ENCODE peak calls at places on chromosomes 4 and X, in four cellular contexts. One of them, this sample, is unnamed.

GRCh38 chrX:101803451-101803850 is 128.4 kb downstream of the ZMAT1 start:
- DNase-seq in stomach: no peak
- DNase-seq in fibroblast of the aortic adventitia: peak; percentile 21
- DNase-seq in HFF-Myc: no peak
- DNase-seq in this sample: peak; percentile 2

GRCh38 chrX:12779534-12779933 is 11.7 kb upstream of the PRPS2 start:
- DNase-seq in fibroblast of the aortic adventitia: peak; percentile 11
- DNase-seq in HFF-Myc: no peak
- DNase-seq in stomach: no peak
- DNase-seq in this sample: no peak

GRCh38 chr4:100895572-100896197 is 377.9 kb upstream of the EMCN start:
- DNase-seq in fibroblast of the aortic adventitia: peak; percentile 23
- DNase-seq in stomach: no peak
- DNase-seq in HFF-Myc: no peak
- DNase-seq in this sample: peak; percentile 43

GRCh38 chrX:135625995-135626394 is 87.4 kb upstream of the CT45A1 start:
- DNase-seq in stomach: no peak
- DNase-seq in fibroblast of the aortic adventitia: peak; percentile 1
- DNase-seq in HFF-Myc: no peak
- DNase-seq in this sample: peak; percentile 6

GRCh38 chrX:63058204-63058603 is 292.9 kb downstream of the SPIN4 start:
- DNase-seq in fibroblast of the aortic adventitia: no peak
- DNase-seq in HFF-Myc: no peak
- DNase-seq in stomach: no peak
- DNase-seq in this sample: no peak

GRCh38 chr4:145375416-145375815 is 106.2 kb upstream of the SMAD1 start:
- DNase-seq in HFF-Myc: no peak
- DNase-seq in fibroblast of the aortic adventitia: no peak
- DNase-seq in stomach: no peak
- DNase-seq in this sample: no peak

GRCh38 chrX:135112096-135112729 is 8.1 kb downstream of the ETDB start:
- DNase-seq in HFF-Myc: no peak
- DNase-seq in stomach: no peak
- DNase-seq in fibroblast of the aortic adventitia: peak; percentile 46
- DNase-seq in this sample: peak; percentile 31

GRCh38 chr4:79823148-79823763 is 249.8 kb downstream of the ANTXR2 start:
- DNase-seq in HFF-Myc: no peak
- DNase-seq in fibroblast of the aortic adventitia: peak; percentile 62
- DNase-seq in stomach: no peak
- DNase-seq in this sample: peak; percentile 27

GRCh38 chrX:34546366-34546765 is 110.7 kb downstream of the TMEM47 start:
- DNase-seq in stomach: no peak
- DNase-seq in fibroblast of the aortic adventitia: no peak
- DNase-seq in HFF-Myc: no peak
- DNase-seq in this sample: no peak

GRCh38 chrX:56763556-56764152 is 34.6 kb downstream of the NBDY start:
- DNase-seq in fibroblast of the aortic adventitia: peak; percentile 90
- DNase-seq in stomach: peak; percentile 82
- DNase-seq in HFF-Myc: no peak
- DNase-seq in this sample: peak; percentile 60

GRCh38 chr4:114264877-114265291 is 285.4 kb upstream of the ARSJ start:
- DNase-seq in stomach: no peak
- DNase-seq in fibroblast of the aortic adventitia: peak; percentile 59
- DNase-seq in HFF-Myc: no peak
- DNase-seq in this sample: no peak

GRCh38 chr4:76762136-76763130 is 135.5 kb downstream of the SOWAHB start:
- DNase-seq in stomach: no peak
- DNase-seq in HFF-Myc: no peak
- DNase-seq in fibroblast of the aortic adventitia: peak; percentile 16
- DNase-seq in this sample: no peak

GRCh38 chr4:10160280-10160856 is 43.8 kb upstream of the WDR1 start:
- DNase-seq in stomach: no peak
- DNase-seq in HFF-Myc: no peak
- DNase-seq in fibroblast of the aortic adventitia: peak; percentile 72
- DNase-seq in this sample: peak; percentile 32

DNA sequence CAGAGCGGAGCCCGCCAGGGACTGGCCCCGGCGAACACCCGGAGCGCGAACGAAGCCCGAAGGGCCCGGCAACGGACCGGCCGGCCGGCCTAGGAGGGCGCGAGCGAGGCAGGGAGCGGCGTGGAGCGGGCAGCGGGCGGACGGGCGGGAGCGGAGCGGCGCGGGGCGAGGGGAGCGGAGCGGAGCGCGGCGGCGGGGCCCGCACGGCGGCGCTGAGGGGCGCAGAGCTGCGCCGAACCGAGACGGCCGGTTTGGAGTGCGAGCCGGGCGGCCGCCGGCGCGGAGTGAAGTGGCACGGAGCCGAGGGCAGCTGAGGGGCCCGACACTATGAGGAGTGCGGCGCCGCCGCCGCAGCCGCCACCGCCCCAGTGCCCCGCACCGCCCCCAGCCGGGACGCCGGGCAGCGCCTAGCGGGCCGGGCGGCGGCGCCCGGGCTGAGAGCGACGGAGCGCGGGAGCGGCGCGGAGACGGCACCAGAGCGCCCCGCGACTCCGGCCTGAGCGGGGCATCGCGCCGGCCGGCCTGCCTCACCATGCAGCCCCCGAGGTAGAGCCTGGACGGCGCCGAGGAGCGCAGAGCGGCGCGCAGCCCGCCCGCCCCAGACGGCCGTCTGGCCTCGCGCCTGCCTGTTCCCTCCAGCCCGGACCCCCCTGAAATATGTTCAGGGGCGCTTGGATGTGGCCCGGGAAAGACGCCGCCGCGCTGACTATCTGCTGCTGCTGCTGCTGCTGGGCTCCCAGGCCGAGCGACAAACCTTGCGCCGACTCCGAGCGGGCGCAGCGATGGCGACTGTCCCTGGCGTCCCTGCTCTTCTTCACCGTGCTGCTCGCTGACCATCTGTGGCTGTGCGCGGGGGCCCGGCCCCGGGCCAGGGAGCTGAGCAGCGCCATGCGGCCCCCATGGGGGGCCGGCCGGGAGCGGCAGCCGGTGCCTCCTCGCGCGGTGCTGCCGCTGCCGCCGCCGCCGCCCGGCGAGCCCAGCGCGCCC is 793 bp downstream of the NALF2 start:
- DNase-seq in fibroblast of the aortic adventitia: no peak
- DNase-seq in stomach: no peak
- DNase-seq in HFF-Myc: no peak
- DNase-seq in this sample: no peak
- H3K4me3 ChIP-seq in fibroblast of the aortic adventitia: no peak overlapping the region
- H3K4me3 ChIP-seq in stomach: peak overlapping the region; percentile 61
- H3K4me3 ChIP-seq in HFF-Myc: no peak overlapping the region
- H3K4me3 ChIP-seq in this sample: no peak overlapping the region

GRCh38 chrX:41973208-41973607 is 49.9 kb upstream of the CASK start:
- DNase-seq in stomach: no peak
- DNase-seq in HFF-Myc: no peak
- DNase-seq in fibroblast of the aortic adventitia: no peak
- DNase-seq in this sample: no peak

GRCh38 chrX:41971346-41971745 is 48.0 kb upstream of the CASK start:
- DNase-seq in stomach: no peak
- DNase-seq in fibroblast of the aortic adventitia: no peak
- DNase-seq in HFF-Myc: no peak
- DNase-seq in this sample: no peak

DNA sequence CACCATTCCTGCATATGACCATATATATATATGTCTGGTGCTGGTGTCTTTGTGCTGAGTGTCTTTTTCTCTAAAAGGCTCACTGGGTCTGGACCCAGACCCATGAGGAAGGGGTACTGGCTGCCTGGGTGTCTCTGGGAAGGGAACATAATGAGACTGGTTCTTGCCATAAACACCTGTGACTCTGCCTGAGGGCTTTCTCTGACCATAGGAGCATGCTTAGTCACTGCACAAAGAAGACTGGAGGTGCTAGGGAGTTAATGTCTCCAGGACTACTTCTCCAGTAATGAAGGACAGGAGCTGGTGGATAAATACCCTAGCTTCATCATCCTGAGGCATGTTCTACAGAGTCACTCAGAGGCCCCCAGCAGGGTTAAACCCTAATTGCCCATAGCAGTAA is 47.1 kb upstream of the CASK start:
- DNase-seq in fibroblast of the aortic adventitia: no peak
- DNase-seq in stomach: no peak
- DNase-seq in HFF-Myc: no peak
- DNase-seq in this sample: no peak
- TF ChIP-seq CTCF in fibroblast of the aortic adventitia: no peak
- TF ChIP-seq CTCF in stomach: no peak
- TF ChIP-seq CTCF in HFF-Myc: no peak
- TF ChIP-seq CTCF in this sample: no peak

GRCh38 chr4:109691411-109691920 is 11.8 kb downstream of the CASP6 start:
- DNase-seq in stomach: no peak
- DNase-seq in HFF-Myc: no peak
- DNase-seq in fibroblast of the aortic adventitia: no peak
- DNase-seq in this sample: no peak
- H3K4me3 ChIP-seq in stomach: no peak overlapping the region
- H3K4me3 ChIP-seq in HFF-Myc: no peak overlapping the region
- H3K4me3 ChIP-seq in fibroblast of the aortic adventitia: no peak overlapping the region
- H3K4me3 ChIP-seq in this sample: no peak overlapping the region

DNA sequence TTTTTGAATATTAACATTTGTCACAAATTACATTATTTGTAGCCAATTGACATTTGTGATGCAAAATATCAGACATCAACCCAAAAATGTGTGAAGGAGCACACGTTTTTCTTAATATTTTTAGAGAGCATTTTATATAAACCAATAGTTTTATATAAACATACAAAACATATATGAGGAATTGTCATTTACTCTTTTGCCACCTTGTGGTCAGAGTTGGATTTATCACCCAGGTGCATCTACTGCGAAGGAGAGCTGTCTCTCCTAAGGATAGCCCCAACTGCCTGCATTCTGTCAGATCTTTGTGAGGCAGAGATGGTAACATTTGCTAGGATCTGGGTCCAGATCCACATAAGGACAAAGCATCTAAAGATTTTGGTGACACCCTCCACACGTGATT is 2.5 kb upstream of the USP27X start:
- DNase-seq in HFF-Myc: no peak
- DNase-seq in fibroblast of the aortic adventitia: peak; percentile 38
- DNase-seq in stomach: no peak
- DNase-seq in this sample: peak; percentile 14
- TF ChIP-seq CTCF in HFF-Myc: peak; percentile 28
- TF ChIP-seq CTCF in fibroblast of the aortic adventitia: peak; percentile 57
- TF ChIP-seq CTCF in stomach: peak; percentile 53
- TF ChIP-seq CTCF in this sample: peak; percentile 44

GRCh38 chr4:183876268-183876934 is 28.7 kb upstream of the STOX2 start:
- DNase-seq in HFF-Myc: no peak
- DNase-seq in fibroblast of the aortic adventitia: peak; percentile 93
- DNase-seq in stomach: peak; percentile 87
- DNase-seq in this sample: peak; percentile 51
- H3K4me3 ChIP-seq in HFF-Myc: no peak overlapping the region
- H3K4me3 ChIP-seq in fibroblast of the aortic adventitia: peak overlapping the region; percentile 63
- H3K4me3 ChIP-seq in stomach: peak overlapping the region; percentile 32
- H3K4me3 ChIP-seq in this sample: peak overlapping the region; percentile 47

DNA sequence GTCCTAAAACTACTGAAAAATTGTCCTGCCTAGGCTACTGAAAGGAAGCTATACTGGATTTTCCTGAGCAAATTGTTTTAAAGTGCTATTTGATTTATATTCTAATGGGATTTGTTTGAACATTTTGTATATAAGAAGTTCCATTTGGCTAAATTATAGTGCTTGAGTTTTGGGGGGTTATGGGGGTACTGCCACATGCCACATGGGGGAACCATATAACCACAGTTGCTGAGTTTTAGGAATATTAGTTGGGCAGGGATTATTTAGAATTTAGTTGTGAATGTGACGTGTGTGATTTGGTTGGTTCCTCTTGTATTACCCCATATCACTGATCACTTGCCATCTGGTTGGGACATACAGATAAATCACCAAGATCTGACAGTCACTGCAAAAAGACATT is 224.5 kb upstream of the TAPT1 start:
- DNase-seq in fibroblast of the aortic adventitia: peak; percentile 41
- DNase-seq in HFF-Myc: no peak
- DNase-seq in stomach: no peak
- DNase-seq in this sample: peak; percentile 8
- TF ChIP-seq CTCF in fibroblast of the aortic adventitia: peak; percentile 51
- TF ChIP-seq CTCF in HFF-Myc: peak; percentile 37
- TF ChIP-seq CTCF in stomach: no peak
- TF ChIP-seq CTCF in this sample: peak; percentile 22

GRCh38 chr4:99349338-99349737 is 3.2 kb downstream of the ADH1C start:
- DNase-seq in fibroblast of the aortic adventitia: no peak
- DNase-seq in stomach: no peak
- DNase-seq in HFF-Myc: no peak
- DNase-seq in this sample: no peak

GRCh38 chr4:99356992-99357391 is 4.4 kb upstream of the ADH1C start:
- DNase-seq in stomach: no peak
- DNase-seq in fibroblast of the aortic adventitia: no peak
- DNase-seq in HFF-Myc: no peak
- DNase-seq in this sample: no peak

GRCh38 chr4:99351487-99351886 is 1.1 kb downstream of the ADH1C start:
- DNase-seq in fibroblast of the aortic adventitia: no peak
- DNase-seq in stomach: no peak
- DNase-seq in HFF-Myc: no peak
- DNase-seq in this sample: no peak

DNA sequence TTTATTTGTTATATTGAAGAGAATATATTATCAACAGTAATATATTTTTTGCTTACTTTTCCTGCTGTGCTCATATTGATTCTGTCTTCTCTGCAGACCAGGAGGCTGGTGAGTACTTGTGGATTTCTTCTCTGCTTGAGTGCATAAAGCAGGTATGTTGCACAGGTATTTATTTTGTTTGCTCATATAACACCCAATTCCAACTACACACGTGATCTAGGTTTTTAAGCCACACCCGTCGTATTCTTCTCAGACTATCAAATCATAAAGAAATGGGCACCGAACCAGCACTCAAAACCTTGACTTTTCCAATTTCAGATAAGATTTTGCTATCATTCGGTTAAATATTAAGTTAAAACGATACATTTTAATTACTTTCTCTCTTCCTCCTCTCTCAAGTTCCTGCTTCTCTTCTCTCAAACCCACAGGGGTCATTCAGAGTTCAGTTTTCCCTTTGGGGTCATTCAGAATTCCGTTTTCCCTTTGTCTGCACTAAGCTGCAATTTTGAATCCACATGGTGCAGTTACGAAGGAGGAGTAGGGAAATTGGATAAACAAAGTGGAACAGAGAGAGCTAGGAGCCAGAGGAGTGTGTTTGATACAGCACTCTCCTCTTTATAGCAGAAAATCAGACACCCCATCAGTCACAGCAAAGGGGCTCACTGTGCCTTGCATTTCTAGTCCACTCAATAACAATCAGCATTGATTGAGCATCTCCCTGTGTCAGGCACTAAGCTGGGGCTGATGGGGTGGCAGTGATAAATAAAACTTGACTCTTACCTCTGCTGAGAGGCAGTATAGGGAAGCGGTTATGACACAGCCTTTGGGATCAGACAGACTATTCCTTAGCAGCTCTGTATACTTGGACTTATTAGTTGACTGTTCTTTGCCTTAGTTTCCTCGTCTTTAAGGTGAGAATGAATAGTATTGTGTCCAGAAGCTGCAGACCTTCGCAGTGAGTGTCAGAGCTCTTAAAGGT is at the start of gene ADH1C:
- DNase-seq in fibroblast of the aortic adventitia: peak; percentile 47
- DNase-seq in HFF-Myc: no peak
- DNase-seq in stomach: no peak
- DNase-seq in this sample: peak; percentile 3
- H3K4me3 ChIP-seq in fibroblast of the aortic adventitia: no peak within 1 kb of the TSS
- H3K4me3 ChIP-seq in HFF-Myc: no peak within 1 kb of the TSS
- H3K4me3 ChIP-seq in stomach: peak within 1 kb of the TSS; percentile 27
- H3K4me3 ChIP-seq in this sample: no peak within 1 kb of the TSS

This sample was measured in fibroblast of villous mesenchyme.